ENCODE peak calls at places on chromosomes 11 and 22, in four cellular contexts. C is fibroblast of lung, W is GM18507, B is smooth muscle cell of the brain vasculature. E is an unnamed sample.

GRCh38 chr11:35412285-35412684 is 7.1 kb downstream of the SLC1A2 start:
- DNase-seq in C (no peak), W (no peak), B (no peak), E (no peak)

GRCh38 chr22:48939441-48940265 is 888.0 kb downstream of the BRD1 start:
- DNase-seq in C (no peak), W (no peak), B (no peak), E (no peak)

GRCh38 chr22:28245579-28246224 is 326.6 kb upstream of the PITPNB start:
- DNase-seq in C (peak; percentile 8), W (no peak), B (no peak), E (no peak)

GRCh38 chr11:23123766-23124165 is 263.5 kb upstream of the CCDC179 start:
- DNase-seq in C (peak; percentile 36), W (no peak), B (peak; percentile 9), E (no peak)

GRCh38 chr11:105033781-105034180 is 1.2 kb downstream of the CASP1 start:
- DNase-seq in C (no peak), W (no peak), B (no peak), E (no peak)

GRCh38 chr22:38696606-38697005 is 4.1 kb downstream of the JOSD1 start:
- DNase-seq in C (peak; percentile 83), W (no peak), B (no peak), E (no peak)

GRCh38 chr11:78987748-78988147 is 413.1 kb upstream of the NARS2 start:
- DNase-seq in C (no peak), W (no peak), B (no peak), E (no peak)

GRCh38 chr11:27865105-27865504 is 164.8 kb upstream of the BDNF start:
- DNase-seq in C (no peak), W (no peak), B (no peak), E (no peak)

GRCh38 chr11:952406-953385 is 27.0 kb downstream of the AP2A2 start:
- DNase-seq in C (peak; percentile 21), W (no peak), B (no peak), E (no peak)